ENCODE peak calls at places on chromosomes 4 and X, in six cellular contexts. One of them, this sample, is unnamed.

GRCh38 chrX:70494441-70494840 is 49.8 kb downstream of the DLG3 start:
- DNase-seq in left cardiac atrium: no peak
- DNase-seq in endodermal cell: peak
- DNase-seq in neural progenitor cell: no peak
- DNase-seq in HuH-7: no peak
- DNase-seq in BJ: no peak
- DNase-seq in this sample: no peak

GRCh38 chr4:2458546-2459491 is 10.1 kb upstream of the RNF4 start:
- DNase-seq in neural progenitor cell: no peak
- DNase-seq in HuH-7: no peak
- DNase-seq in BJ: no peak
- DNase-seq in left cardiac atrium: no peak
- DNase-seq in endodermal cell: no peak
- DNase-seq in this sample: no peak

GRCh38 chrX:41184312-41184711 is 99.1 kb downstream of the USP9X start:
- DNase-seq in endodermal cell: no peak
- DNase-seq in neural progenitor cell: no peak
- DNase-seq in left cardiac atrium: no peak
- DNase-seq in BJ: no peak
- DNase-seq in HuH-7: no peak
- DNase-seq in this sample: no peak

GRCh38 chr4:54118850-54119589 is 19.1 kb downstream of the GSX2 start:
- DNase-seq in HuH-7: no peak
- DNase-seq in endodermal cell: no peak
- DNase-seq in neural progenitor cell: no peak
- DNase-seq in left cardiac atrium: no peak
- DNase-seq in BJ: no peak
- DNase-seq in this sample: no peak

GRCh38 chrX:78595901-78596502 is 63.1 kb downstream of the RTL3 start:
- DNase-seq in HuH-7: no peak
- DNase-seq in neural progenitor cell: peak
- DNase-seq in BJ: no peak
- DNase-seq in endodermal cell: peak
- DNase-seq in left cardiac atrium: no peak
- DNase-seq in this sample: no peak

GRCh38 chr4:74005528-74005927 is 7.1 kb upstream of the CXCL5 start:
- DNase-seq in endodermal cell: no peak
- DNase-seq in left cardiac atrium: no peak
- DNase-seq in HuH-7: no peak
- DNase-seq in BJ: no peak
- DNase-seq in neural progenitor cell: no peak
- DNase-seq in this sample: no peak

GRCh38 chr4:35541146-35541887 is 703.0 kb downstream of the ARAP2 start:
- DNase-seq in endodermal cell: peak
- DNase-seq in HuH-7: no peak
- DNase-seq in neural progenitor cell: no peak
- DNase-seq in left cardiac atrium: no peak
- DNase-seq in BJ: no peak
- DNase-seq in this sample: no peak

GRCh38 chr4:84493092-84493850 is 5.8 kb downstream of the NKX6-1 start:
- DNase-seq in left cardiac atrium: peak
- DNase-seq in BJ: no peak
- DNase-seq in endodermal cell: peak
- DNase-seq in neural progenitor cell: peak
- DNase-seq in HuH-7: peak
- DNase-seq in this sample: no peak

GRCh38 chr4:84451546-84451945 is 47.5 kb downstream of the NKX6-1 start:
- DNase-seq in BJ: no peak
- DNase-seq in endodermal cell: no peak
- DNase-seq in left cardiac atrium: no peak
- DNase-seq in HuH-7: no peak
- DNase-seq in neural progenitor cell: peak
- DNase-seq in this sample: no peak